ENCODE peak calls at places on chromosomes 4 and X, in four cellular contexts. Y is CD8-positive, alpha-beta T cell; X is heart left ventricle; F is Caco-2. Q is an unnamed sample.
A peak's percentile ranks its signal among the peaks of the same experiment; 100 is the strongest.

GRCh38 chrX:149092179-149092578 is 412.9 kb downstream of the IDS start:
- DNase-seq in Y (no peak), X (no peak), F (no peak), Q (no peak)

GRCh38 chr4:140857111-140857510 is 100.9 kb upstream of the TBC1D9 start:
- DNase-seq in Y (no peak), X (no peak), F (no peak), Q (no peak)

GRCh38 chr4:152572417-152573086 is 36.7 kb upstream of the FBXW7 start:
- DNase-seq in Y (no peak), X (no peak), F (peak; percentile 21), Q (no peak)

GRCh38 chr4:118249890-118250289 is 102.9 kb downstream of the PRSS12 start:
- DNase-seq in Y (no peak), X (no peak), F (no peak), Q (no peak)

GRCh38 chr4:73329300-73329699 is 70.7 kb upstream of the ANKRD17 start:
- DNase-seq in Y (no peak), X (no peak), F (no peak), Q (no peak)

GRCh38 chrX:8743126-8743732 is 11.3 kb upstream of the ANOS1 start:
- DNase-seq in Y (peak; percentile 78), X (peak; percentile 25), F (peak; percentile 65), Q (peak; percentile 14)

GRCh38 chrX:13994104-13994503 is 35.6 kb downstream of the GEMIN8 start:
- DNase-seq in Y (no peak), X (no peak), F (no peak), Q (no peak)

GRCh38 chr4:7607156-7607910 is 172.6 kb upstream of the PSAPL1 start:
- DNase-seq in Y (no peak), X (no peak), F (no peak), Q (peak; percentile 6)

GRCh38 chrX:132023896-132024386 is 839 bp downstream of the STK26 start:
- DNase-seq in Y (peak; percentile 62), X (no peak), F (no peak), Q (no peak)

GRCh38 chrX:154800508-154801207 is 4.6 kb downstream of the MPP1 start:
- DNase-seq in Y (no peak), X (no peak), F (no peak), Q (no peak)

GRCh38 chr4:137180349-137180748 is 351.9 kb downstream of the PCDH18 start:
- DNase-seq in Y (no peak), X (no peak), F (peak; percentile 2), Q (no peak)

GRCh38 chr4:10502717-10503116 is 45.5 kb upstream of the ZNF518B start:
- DNase-seq in Y (no peak), X (no peak), F (no peak), Q (no peak)

GRCh38 chr4:26028793-26029511 is 114.9 kb downstream of the SMIM20 start:
- DNase-seq in Y (peak; percentile 63), X (peak; percentile 68), F (peak; percentile 71), Q (no peak)

GRCh38 chrX:142084611-142085010 is 120.5 kb downstream of the MAGEC2 start:
- DNase-seq in Y (no peak), X (no peak), F (no peak), Q (no peak)

GRCh38 chr4:146243141-146243882 is 29.0 kb downstream of the REELD1 start:
- DNase-seq in Y (peak; percentile 66), X (no peak), F (no peak), Q (peak; percentile 40)

GRCh38 chrX:20742106-20742505 is 475.4 kb upstream of the RPS6KA3 start:
- DNase-seq in Y (no peak), X (no peak), F (no peak), Q (no peak)

GRCh38 chrX:37846558-37846933 is 825 bp downstream of the DYNLT3 start:
- DNase-seq in Y (no peak), X (no peak), F (no peak), Q (no peak)

GRCh38 chr4:180688480-180688879 is 1554.7 kb upstream of the TENM3 start:
- DNase-seq in Y (no peak), X (no peak), F (no peak), Q (no peak)

GRCh38 chrX:122641136-122641535 is 542.9 kb upstream of the GRIA3 start:
- DNase-seq in Y (no peak), X (no peak), F (no peak), Q (no peak)

GRCh38 chr4:92101609-92102231 is 202.0 kb upstream of the GRID2 start:
- DNase-seq in Y (no peak), X (no peak), F (no peak), Q (no peak)

GRCh38 chr4:3193531-3194203 is 55.3 kb upstream of the MSANTD1 start:
- DNase-seq in Y (peak; percentile 38), X (no peak), F (no peak), Q (no peak)

GRCh38 chr4:161496-162284 is 37.4 kb downstream of the ZNF718 start:
- DNase-seq in Y (no peak), X (no peak), F (no peak), Q (no peak)
- H3K9me3 ChIP-seq in Y (peaks cover 47% of the 10 kb centered on the region), X (peaks cover 100% of the 10 kb centered on the region), F (peaks cover 69% of the 10 kb centered on the region), Q (no peaks in the 10 kb centered on the region)

DNA sequence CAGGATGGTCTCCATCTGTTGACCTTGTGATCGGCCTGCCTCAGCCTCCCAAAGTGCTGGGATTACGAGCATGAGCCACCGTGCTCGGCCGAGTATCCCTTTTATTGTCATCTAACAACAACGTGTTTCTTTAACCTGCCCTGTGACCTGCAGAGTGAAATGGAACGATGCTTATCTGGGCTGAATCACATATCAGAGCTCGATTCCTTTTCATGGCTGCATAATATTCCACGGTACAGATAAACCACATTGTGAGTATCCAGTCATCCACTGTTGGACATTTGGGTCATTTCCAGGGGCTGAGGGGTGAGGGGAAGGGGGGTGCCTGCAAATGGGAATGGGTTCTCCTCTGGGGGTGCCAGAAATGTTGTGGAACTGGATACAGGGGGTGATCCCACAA is 260.0 kb downstream of the ASMT start:
- DNase-seq in Y (no peak), X (no peak), F (no peak), Q (no peak)
- H3K9me3 ChIP-seq in Y (no peaks in the 10 kb centered on the region), X (peaks cover 4% of the 10 kb centered on the region), F (no peaks in the 10 kb centered on the region), Q (no peaks in the 10 kb centered on the region)

DNA sequence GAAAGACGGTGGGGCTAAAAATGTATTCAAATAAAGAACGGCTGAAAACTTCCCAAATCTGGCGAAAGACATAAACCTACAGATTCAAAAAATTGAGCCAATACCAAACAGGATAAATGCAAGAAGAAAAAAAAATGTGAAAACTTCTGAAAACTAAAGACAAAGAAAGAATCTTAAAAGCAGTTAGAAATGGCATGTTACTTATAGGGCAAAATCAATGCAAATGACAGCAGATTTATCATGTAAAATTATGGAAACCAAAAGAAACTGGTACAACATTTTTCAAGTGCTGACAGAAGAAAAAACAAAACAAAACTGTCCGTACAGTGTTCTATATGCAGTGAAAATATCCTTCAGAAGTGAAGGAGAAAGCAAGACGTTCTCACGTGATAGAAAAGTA is 239.0 kb downstream of the PDGFC start:
- DNase-seq in Y (no peak), X (no peak), F (no peak), Q (peak; percentile 24)
- H3K9me3 ChIP-seq in Y (no peaks in the 10 kb centered on the region), X (peaks cover 19% of the 10 kb centered on the region), F (peaks cover 12% of the 10 kb centered on the region), Q (peaks cover 2% of the 10 kb centered on the region)

DNA sequence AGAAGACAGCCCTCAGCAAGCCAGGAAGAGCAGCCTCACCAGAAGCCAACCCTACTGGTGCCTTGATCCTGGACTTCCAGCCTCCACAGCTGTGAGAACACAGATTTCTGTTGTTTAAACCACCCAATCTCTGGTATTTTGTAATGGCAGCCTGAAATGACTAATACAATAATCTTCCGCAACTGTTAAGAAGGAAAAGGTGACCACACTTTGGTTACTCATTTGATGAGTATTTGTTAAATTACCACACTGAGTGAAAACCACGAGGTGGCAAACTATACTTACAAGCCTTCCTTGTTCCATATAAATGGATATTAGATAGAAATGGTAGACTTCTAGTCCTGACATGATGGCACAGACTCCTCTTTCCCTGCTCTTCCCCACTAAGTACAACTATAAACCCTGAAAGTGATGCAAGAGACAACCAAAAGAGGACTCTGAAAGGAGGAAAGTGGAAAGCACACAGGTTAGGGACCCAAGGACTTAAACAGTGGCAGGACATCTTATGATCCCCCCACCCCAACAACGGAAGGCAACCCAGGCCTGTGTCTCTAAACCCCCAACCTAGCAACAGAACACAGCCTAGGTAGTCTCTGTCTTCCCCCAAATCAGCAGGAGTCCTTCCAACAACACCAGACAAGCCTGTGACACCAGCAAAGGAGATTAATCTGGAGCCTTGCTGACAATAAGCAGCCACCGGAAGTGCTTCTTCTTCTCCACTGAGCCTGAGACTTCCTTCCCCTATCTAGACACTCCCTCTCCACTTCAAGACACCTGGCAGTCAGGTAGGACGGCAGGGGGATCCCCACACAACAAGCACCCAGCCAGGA is 12.3 kb downstream of the ZNF182 start:
- DNase-seq in Y (no peak), X (no peak), F (no peak), Q (no peak)
- H3K9me3 ChIP-seq in Y (no peaks in the 10 kb centered on the region), X (peaks cover under 1% of the 10 kb centered on the region), F (no peaks in the 10 kb centered on the region), Q (no peaks in the 10 kb centered on the region)

GRCh38 chrX:119647552-119648420 is 41.6 kb upstream of the NKRF start:
- DNase-seq in Y (no peak), X (no peak), F (no peak), Q (no peak)
- H3K9me3 ChIP-seq in Y (no peaks in the 10 kb centered on the region), X (no peaks in the 10 kb centered on the region), F (no peaks in the 10 kb centered on the region), Q (no peaks in the 10 kb centered on the region)

GRCh38 chr4:161601011-161601410 is 562.8 kb downstream of the FSTL5 start:
- DNase-seq in Y (no peak), X (no peak), F (no peak), Q (no peak)

DNA sequence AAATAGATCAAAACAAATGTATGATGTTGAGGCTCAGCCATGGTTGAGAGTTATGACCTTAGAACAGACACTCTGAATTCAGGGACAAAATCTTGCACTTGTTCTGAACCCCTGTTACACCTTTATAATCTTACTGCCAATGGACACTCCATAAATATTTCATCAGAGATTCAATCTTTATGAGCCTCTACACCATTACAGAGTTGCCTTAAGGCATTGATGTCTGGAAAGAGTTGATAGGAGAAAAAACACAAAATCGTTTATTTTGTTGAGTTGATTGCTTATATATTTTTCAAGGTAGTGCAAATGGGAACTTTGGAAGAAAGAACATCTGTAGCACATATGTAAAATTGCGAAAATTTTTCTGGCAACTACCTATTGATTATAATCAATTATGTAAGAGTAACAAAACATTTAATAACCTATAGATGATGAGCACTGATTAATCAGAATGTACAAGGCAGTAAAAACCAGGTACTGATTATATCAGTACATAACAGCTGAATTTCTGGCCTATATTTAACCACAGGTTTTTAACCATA is 568.5 kb downstream of the FSTL5 start:
- DNase-seq in Y (no peak), X (no peak), F (no peak), Q (no peak)
- H3K9me3 ChIP-seq in Y (no peaks in the 10 kb centered on the region), X (no peaks in the 10 kb centered on the region), F (no peaks in the 10 kb centered on the region), Q (no peaks in the 10 kb centered on the region)

DNA sequence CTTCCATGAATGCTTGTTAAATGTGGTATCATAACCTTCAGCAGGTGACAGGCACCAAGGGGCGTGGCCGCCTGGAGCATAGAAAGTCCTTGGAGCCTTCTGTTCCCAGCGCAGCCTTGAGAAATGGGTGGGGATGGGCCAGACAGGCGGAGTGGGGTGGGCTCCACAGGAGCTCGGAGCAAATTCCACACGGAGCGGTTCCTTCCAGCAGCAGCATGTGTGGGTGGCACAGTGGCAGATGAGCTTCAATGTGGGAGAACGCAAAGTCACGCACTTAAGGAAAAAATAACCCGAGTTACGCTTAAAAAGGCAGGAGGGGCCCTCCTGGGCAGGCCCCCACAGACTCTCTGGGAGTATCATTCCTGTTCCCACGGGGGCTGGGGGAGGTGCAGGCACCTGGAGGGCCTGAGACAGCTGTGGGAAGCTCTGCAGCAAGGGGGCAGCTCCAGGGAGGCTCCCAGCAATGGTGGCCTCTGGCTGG is 15.3 kb downstream of the TMEM271 start:
- DNase-seq in Y (no peak), X (no peak), F (no peak), Q (no peak)
- H3K9me3 ChIP-seq in Y (no peaks in the 10 kb centered on the region), X (no peaks in the 10 kb centered on the region), F (no peaks in the 10 kb centered on the region), Q (no peaks in the 10 kb centered on the region)